ENCODE peak calls at places on chromosomes 7 and 10, in eight cellular contexts. A, Y, I, H, Q, D, E and S are unnamed samples.

GRCh38 chr10:99234067-99234738 is 1.4 kb downstream of the HPSE2 start:
- DNase-seq in A (peak), H (peak), E (no peak), Q (peak), Y (no peak), I (no peak), D (peak), S (peak)

GRCh38 chr10:105868935-105869334 is 1227.8 kb downstream of the SORCS3 start:
- DNase-seq in D (no peak), E (no peak), A (no peak), I (no peak), Q (no peak), H (no peak), Y (no peak), S (no peak)

GRCh38 chr10:35451103-35452016 is 115.1 kb downstream of the CCNY start:
- DNase-seq in Y (no peak), H (no peak), Q (peak), D (no peak), I (no peak), E (no peak), A (peak), S (no peak)

GRCh38 chr10:62710182-62710581 is 94.3 kb upstream of the ADO start:
- DNase-seq in Q (no peak), I (no peak), E (no peak), D (no peak), Y (no peak), A (no peak), H (no peak), S (no peak)

GRCh38 chr7:87877641-87878040 is 1.3 kb downstream of the DBF4 start:
- DNase-seq in A (no peak), D (no peak), Q (no peak), E (no peak), Y (no peak), I (no peak), H (no peak), S (no peak)

GRCh38 chr10:122543676-122544075 is 16.9 kb upstream of the DMBT1 start:
- DNase-seq in I (no peak), Q (no peak), H (no peak), E (no peak), A (no peak), Y (no peak), D (no peak), S (no peak)

GRCh38 chr7:24395512-24395911 is 111.5 kb downstream of the NPY start:
- DNase-seq in D (peak), I (no peak), E (no peak), H (peak), A (no peak), Q (no peak), Y (no peak), S (no peak)

GRCh38 chr10:44935201-44935960 is 24.2 kb upstream of the RASSF4 start:
- DNase-seq in A (peak), Y (peak), E (no peak), Q (no peak), D (no peak), I (peak), H (no peak), S (no peak)

GRCh38 chr10:122876493-122876855 is 2.9 kb downstream of the FAM24B start:
- DNase-seq in A (no peak), H (no peak), D (no peak), Y (no peak), Q (no peak), I (no peak), E (no peak), S (no peak)

GRCh38 chr7:28062197-28062988 is 118.2 kb downstream of the JAZF1 start:
- DNase-seq in Y (peak), D (peak), A (peak), E (peak), Q (peak), I (peak), H (peak), S (peak)

GRCh38 chr7:30225863-30226361 is 58.5 kb upstream of the ZNRF2 start:
- DNase-seq in H (no peak), E (no peak), A (peak), Y (no peak), I (peak), Q (peak), D (no peak), S (peak)

GRCh38 chr10:92177546-92177945 is 113.3 kb downstream of the CPEB3 start:
- DNase-seq in H (no peak), E (no peak), I (no peak), D (no peak), Y (no peak), Q (no peak), A (peak), S (no peak)

GRCh38 chr10:131920151-131920550 is 19.3 kb downstream of the PPP2R2D start:
- DNase-seq in Y (no peak), E (no peak), I (no peak), H (no peak), A (no peak), D (no peak), Q (no peak), S (no peak)

GRCh38 chr7:51430480-51431086 is 114.0 kb upstream of the COBL start:
- DNase-seq in H (peak), Y (peak), Q (peak), D (peak), E (peak), I (peak), A (peak), S (no peak)

GRCh38 chr7:108093341-108093740 is 36.8 kb downstream of the LAMB4 start:
- DNase-seq in Q (no peak), Y (no peak), E (no peak), I (no peak), A (peak), H (no peak), D (no peak), S (no peak)

GRCh38 chr10:102714621-102715455 is at the start of gene SFXN2:
- DNase-seq in Q (no peak), A (no peak), I (no peak), D (peak), E (peak), H (peak), Y (no peak), S (no peak)

GRCh38 chr7:17937506-17938115 is 2.7 kb downstream of the SNX13 start:
- DNase-seq in Y (no peak), D (no peak), H (no peak), A (no peak), Q (no peak), E (no peak), I (peak), S (no peak)

GRCh38 chr10:52986120-52986519 is 213.5 kb upstream of the MBL2 start:
- DNase-seq in Q (no peak), Y (no peak), I (no peak), A (no peak), E (no peak), H (no peak), D (no peak), S (no peak)

GRCh38 chr7:22156205-22156604 is 200.7 kb downstream of the RAPGEF5 start:
- DNase-seq in Y (peak), I (peak), A (peak), H (no peak), D (no peak), E (no peak), Q (no peak), S (no peak)

GRCh38 chr10:77563638-77564270 is 73.9 kb downstream of the KCNMA1 start:
- DNase-seq in A (no peak), H (no peak), I (no peak), E (no peak), Q (no peak), D (no peak), Y (no peak), S (no peak)